ENCODE peak calls at places on chromosomes 4 and X, in eight cellular contexts. S is T-helper 9 cell; A is ELR; Y is activated gamma-delta T cell treated with anti-CD3 and anti-CD28 coated beads, Interleukin-2, amount 50 U/mL, for 16 hours; E is effector CD4-positive, alpha-beta T cell; N is fibroblast of the conjunctiva; H is stimulated activated CD8-positive, alpha-beta memory T cell treated with anti-CD3 and anti-CD28 coated beads, Interleukin-4, amount 100 ng/mL, for 1 hour; Q is stimulated activated CD4-positive, alpha-beta T cell treated with anti-CD3 and anti-CD28 coated beads, Interleukin-2, amount 100 ng/mL, for 48 hours. M is an unnamed sample.

GRCh38 chr4:177214935-177215334 is 94.7 kb upstream of the NEIL3 start:
- DNase-seq in S (no peak), Q (no peak), H (no peak), A (peak), N (no peak), Y (no peak), E (no peak), M (peak)

GRCh38 chr4:101885574-101885973 is 95.0 kb downstream of the BANK1 start:
- DNase-seq in S (no peak), H (no peak), E (no peak), N (no peak), Y (no peak), Q (no peak), A (no peak), M (no peak)

GRCh38 chr4:24657768-24658617 is 73.6 kb upstream of the DHX15 start:
- DNase-seq in Y (no peak), S (no peak), E (no peak), Q (no peak), N (no peak), H (no peak), A (peak), M (peak)

GRCh38 chrX:108022491-108023089 is 22.3 kb upstream of the VSIG1 start:
- DNase-seq in H (no peak), N (no peak), E (no peak), Y (no peak), S (no peak), A (peak), Q (no peak), M (no peak)

GRCh38 chr4:105603158-105603557 is 50.7 kb downstream of the ARHGEF38 start:
- DNase-seq in H (no peak), Q (no peak), S (no peak), E (no peak), N (no peak), Y (no peak), A (no peak), M (peak)

GRCh38 chrX:148658115-148658725 is 157.8 kb downstream of the AFF2 start:
- DNase-seq in H (no peak), Q (no peak), S (no peak), E (no peak), N (no peak), A (no peak), Y (no peak), M (no peak)

GRCh38 chr4:65968873-65969272 is 298.6 kb upstream of the EPHA5 start:
- DNase-seq in H (no peak), Q (no peak), N (no peak), S (no peak), A (no peak), E (no peak), Y (no peak), M (peak)

GRCh38 chr4:113236916-113237315 is 187.5 kb downstream of the ANK2 start:
- DNase-seq in E (no peak), H (no peak), Y (no peak), S (no peak), Q (no peak), A (no peak), N (no peak), M (no peak)

GRCh38 chr4:107058828-107059227 is 22.7 kb upstream of the DKK2 start:
- DNase-seq in H (no peak), A (peak), N (no peak), E (no peak), S (no peak), Q (no peak), Y (no peak), M (peak)

GRCh38 chr4:113646456-113646809 is 115.1 kb downstream of the CAMK2D start:
- DNase-seq in E (no peak), N (no peak), S (no peak), H (no peak), Q (no peak), A (peak), Y (no peak), M (peak)

GRCh38 chr4:11367371-11367770 is 61.3 kb downstream of the HS3ST1 start:
- DNase-seq in A (no peak), N (peak), E (no peak), H (no peak), Q (no peak), Y (no peak), S (no peak), M (no peak)

GRCh38 chrX:132409780-132410556 is 78.9 kb downstream of the MBNL3 start:
- DNase-seq in Q (no peak), H (no peak), S (no peak), E (no peak), N (no peak), A (no peak), Y (no peak), M (no peak)

GRCh38 chr4:98642991-98643426 is 15.4 kb downstream of the TSPAN5 start:
- DNase-seq in H (no peak), A (peak), N (no peak), E (no peak), Q (no peak), Y (no peak), S (no peak), M (peak)

GRCh38 chrX:81378550-81378949 is 176.6 kb downstream of the SH3BGRL start:
- DNase-seq in N (no peak), H (no peak), Q (no peak), E (no peak), Y (no peak), S (no peak), A (no peak), M (no peak)

GRCh38 chr4:62531731-62532130 is 1331.6 kb downstream of the ADGRL3 start:
- DNase-seq in Y (no peak), N (no peak), Q (no peak), A (peak), E (no peak), H (no peak), S (no peak), M (no peak)

GRCh38 chr4:41613362-41613761 is 75.4 kb downstream of the LIMCH1 start:
- DNase-seq in H (no peak), Y (no peak), E (no peak), S (no peak), Q (no peak), A (no peak), N (no peak), M (peak)

GRCh38 chr4:127828121-127828520 is 46.0 kb downstream of the HSPA4L start:
- DNase-seq in A (no peak), Y (no peak), N (no peak), S (no peak), H (no peak), Q (no peak), E (no peak), M (no peak)

GRCh38 chrX:77276742-77277141 is 170.4 kb upstream of the FGF16 start:
- DNase-seq in E (no peak), N (no peak), A (peak), S (no peak), Q (no peak), H (no peak), Y (no peak), M (no peak)

GRCh38 chrX:64204701-64205440 is 637 bp downstream of the AMER1 start:
- DNase-seq in S (peak), E (peak), Q (no peak), A (peak), H (no peak), N (no peak), Y (no peak), M (peak)

GRCh38 chrX:24498181-24498580 is 33.1 kb downstream of the PDK3 start:
- DNase-seq in N (no peak), Q (no peak), S (no peak), E (no peak), Y (no peak), H (no peak), A (peak), M (peak)

GRCh38 chrX:39714471-39714870 is 383.3 kb downstream of the BCOR start:
- DNase-seq in A (no peak), E (no peak), Y (no peak), Q (no peak), N (no peak), H (no peak), S (no peak), M (no peak)

GRCh38 chr4:38664704-38665401 is 854 bp downstream of the KLF3 start:
- DNase-seq in N (no peak), E (peak), Q (no peak), H (no peak), S (peak), A (peak), Y (no peak), M (peak)

GRCh38 chr4:24730256-24731001 is 64.9 kb upstream of the SOD3 start:
- DNase-seq in A (no peak), S (no peak), E (no peak), Y (no peak), N (peak), H (no peak), Q (no peak), M (no peak)

M was measured in kidney tubule cell.